ENCODE peak calls at places on chromosomes 16 and 17, in nine cellular contexts. One of them, this sample, is unnamed.

GRCh38 chr16:87847785-87848675 is 21.3 kb downstream of the SLC7A5 start:
- DNase-seq in activated gamma-delta T cell treated with anti-CD3 and anti-CD28 coated beads, Interleukin-2, amount 50 U/mL, for 16 hours: no peak
- DNase-seq in effector CD4-positive, alpha-beta T cell: no peak
- DNase-seq in right lobe of liver: peak
- DNase-seq in stimulated activated CD8-positive, alpha-beta memory T cell treated with anti-CD3 and anti-CD28 coated beads, Interleukin-7, amount 100 ng/mL, for 1 hour: no peak
- DNase-seq in fibroblast of lung: no peak
- DNase-seq in cardiac muscle cell: no peak
- DNase-seq in EL: no peak
- DNase-seq in ELF-1: no peak
- DNase-seq in this sample: no peak

GRCh38 chr17:45639297-45639849 is 144.7 kb upstream of the CRHR1 start:
- DNase-seq in activated gamma-delta T cell treated with anti-CD3 and anti-CD28 coated beads, Interleukin-2, amount 50 U/mL, for 16 hours: no peak
- DNase-seq in effector CD4-positive, alpha-beta T cell: no peak
- DNase-seq in right lobe of liver: no peak
- DNase-seq in stimulated activated CD8-positive, alpha-beta memory T cell treated with anti-CD3 and anti-CD28 coated beads, Interleukin-7, amount 100 ng/mL, for 1 hour: no peak
- DNase-seq in fibroblast of lung: no peak
- DNase-seq in cardiac muscle cell: no peak
- DNase-seq in EL: no peak
- DNase-seq in ELF-1: no peak
- DNase-seq in this sample: no peak

GRCh38 chr17:55420776-55421178 is 858 bp downstream of the MMD start:
- DNase-seq in activated gamma-delta T cell treated with anti-CD3 and anti-CD28 coated beads, Interleukin-2, amount 50 U/mL, for 16 hours: peak
- DNase-seq in effector CD4-positive, alpha-beta T cell: peak
- DNase-seq in right lobe of liver: peak
- DNase-seq in stimulated activated CD8-positive, alpha-beta memory T cell treated with anti-CD3 and anti-CD28 coated beads, Interleukin-7, amount 100 ng/mL, for 1 hour: no peak
- DNase-seq in fibroblast of lung: peak
- DNase-seq in cardiac muscle cell: peak
- DNase-seq in EL: peak
- DNase-seq in ELF-1: peak
- DNase-seq in this sample: no peak

GRCh38 chr16:57427824-57428223 is 19.4 kb downstream of the CIAPIN1 start:
- DNase-seq in activated gamma-delta T cell treated with anti-CD3 and anti-CD28 coated beads, Interleukin-2, amount 50 U/mL, for 16 hours: no peak
- DNase-seq in effector CD4-positive, alpha-beta T cell: no peak
- DNase-seq in right lobe of liver: no peak
- DNase-seq in stimulated activated CD8-positive, alpha-beta memory T cell treated with anti-CD3 and anti-CD28 coated beads, Interleukin-7, amount 100 ng/mL, for 1 hour: no peak
- DNase-seq in fibroblast of lung: no peak
- DNase-seq in cardiac muscle cell: no peak
- DNase-seq in EL: no peak
- DNase-seq in ELF-1: no peak
- DNase-seq in this sample: no peak

GRCh38 chr17:30921544-30922196 is at the start of gene ADAP2:
- DNase-seq in activated gamma-delta T cell treated with anti-CD3 and anti-CD28 coated beads, Interleukin-2, amount 50 U/mL, for 16 hours: no peak
- DNase-seq in effector CD4-positive, alpha-beta T cell: no peak
- DNase-seq in right lobe of liver: peak
- DNase-seq in stimulated activated CD8-positive, alpha-beta memory T cell treated with anti-CD3 and anti-CD28 coated beads, Interleukin-7, amount 100 ng/mL, for 1 hour: no peak
- DNase-seq in fibroblast of lung: no peak
- DNase-seq in cardiac muscle cell: peak
- DNase-seq in EL: no peak
- DNase-seq in ELF-1: peak
- DNase-seq in this sample: no peak

GRCh38 chr17:40605301-40605700 is 40.0 kb upstream of the CCR7 start:
- DNase-seq in activated gamma-delta T cell treated with anti-CD3 and anti-CD28 coated beads, Interleukin-2, amount 50 U/mL, for 16 hours: peak
- DNase-seq in effector CD4-positive, alpha-beta T cell: peak
- DNase-seq in right lobe of liver: no peak
- DNase-seq in stimulated activated CD8-positive, alpha-beta memory T cell treated with anti-CD3 and anti-CD28 coated beads, Interleukin-7, amount 100 ng/mL, for 1 hour: no peak
- DNase-seq in fibroblast of lung: no peak
- DNase-seq in cardiac muscle cell: no peak
- DNase-seq in EL: no peak
- DNase-seq in ELF-1: no peak
- DNase-seq in this sample: no peak

GRCh38 chr16:49604602-49605001 is 231.0 kb downstream of the C16orf78 start:
- DNase-seq in activated gamma-delta T cell treated with anti-CD3 and anti-CD28 coated beads, Interleukin-2, amount 50 U/mL, for 16 hours: no peak
- DNase-seq in effector CD4-positive, alpha-beta T cell: no peak
- DNase-seq in right lobe of liver: no peak
- DNase-seq in stimulated activated CD8-positive, alpha-beta memory T cell treated with anti-CD3 and anti-CD28 coated beads, Interleukin-7, amount 100 ng/mL, for 1 hour: no peak
- DNase-seq in fibroblast of lung: no peak
- DNase-seq in cardiac muscle cell: no peak
- DNase-seq in EL: no peak
- DNase-seq in ELF-1: no peak
- DNase-seq in this sample: no peak

GRCh38 chr17:77750427-77751043 is 208.0 kb upstream of the TNRC6C start:
- DNase-seq in activated gamma-delta T cell treated with anti-CD3 and anti-CD28 coated beads, Interleukin-2, amount 50 U/mL, for 16 hours: no peak
- DNase-seq in effector CD4-positive, alpha-beta T cell: no peak
- DNase-seq in right lobe of liver: no peak
- DNase-seq in stimulated activated CD8-positive, alpha-beta memory T cell treated with anti-CD3 and anti-CD28 coated beads, Interleukin-7, amount 100 ng/mL, for 1 hour: no peak
- DNase-seq in fibroblast of lung: no peak
- DNase-seq in cardiac muscle cell: no peak
- DNase-seq in EL: no peak
- DNase-seq in ELF-1: no peak
- DNase-seq in this sample: no peak

GRCh38 chr17:48612854-48613691 is 2.0 kb downstream of the HOXB8 start:
- DNase-seq in activated gamma-delta T cell treated with anti-CD3 and anti-CD28 coated beads, Interleukin-2, amount 50 U/mL, for 16 hours: no peak
- DNase-seq in effector CD4-positive, alpha-beta T cell: peak
- DNase-seq in right lobe of liver: no peak
- DNase-seq in stimulated activated CD8-positive, alpha-beta memory T cell treated with anti-CD3 and anti-CD28 coated beads, Interleukin-7, amount 100 ng/mL, for 1 hour: no peak
- DNase-seq in fibroblast of lung: peak
- DNase-seq in cardiac muscle cell: peak
- DNase-seq in EL: no peak
- DNase-seq in ELF-1: peak
- DNase-seq in this sample: peak

GRCh38 chr16:67100569-67101300 is 9.0 kb upstream of the PHAF1 start:
- DNase-seq in activated gamma-delta T cell treated with anti-CD3 and anti-CD28 coated beads, Interleukin-2, amount 50 U/mL, for 16 hours: no peak
- DNase-seq in effector CD4-positive, alpha-beta T cell: no peak
- DNase-seq in right lobe of liver: no peak
- DNase-seq in stimulated activated CD8-positive, alpha-beta memory T cell treated with anti-CD3 and anti-CD28 coated beads, Interleukin-7, amount 100 ng/mL, for 1 hour: no peak
- DNase-seq in fibroblast of lung: peak
- DNase-seq in cardiac muscle cell: no peak
- DNase-seq in EL: peak
- DNase-seq in ELF-1: no peak
- DNase-seq in this sample: no peak

GRCh38 chr17:32015245-32016013 is 8.2 kb downstream of the LRRC37B start:
- DNase-seq in activated gamma-delta T cell treated with anti-CD3 and anti-CD28 coated beads, Interleukin-2, amount 50 U/mL, for 16 hours: no peak
- DNase-seq in effector CD4-positive, alpha-beta T cell: no peak
- DNase-seq in right lobe of liver: no peak
- DNase-seq in stimulated activated CD8-positive, alpha-beta memory T cell treated with anti-CD3 and anti-CD28 coated beads, Interleukin-7, amount 100 ng/mL, for 1 hour: no peak
- DNase-seq in fibroblast of lung: peak
- DNase-seq in cardiac muscle cell: no peak
- DNase-seq in EL: no peak
- DNase-seq in ELF-1: no peak
- DNase-seq in this sample: no peak

GRCh38 chr17:63911041-63911635 is at the start of gene CSHL1:
- DNase-seq in activated gamma-delta T cell treated with anti-CD3 and anti-CD28 coated beads, Interleukin-2, amount 50 U/mL, for 16 hours: no peak
- DNase-seq in effector CD4-positive, alpha-beta T cell: no peak
- DNase-seq in right lobe of liver: no peak
- DNase-seq in stimulated activated CD8-positive, alpha-beta memory T cell treated with anti-CD3 and anti-CD28 coated beads, Interleukin-7, amount 100 ng/mL, for 1 hour: no peak
- DNase-seq in fibroblast of lung: no peak
- DNase-seq in cardiac muscle cell: no peak
- DNase-seq in EL: no peak
- DNase-seq in ELF-1: no peak
- DNase-seq in this sample: no peak

GRCh38 chr16:77336637-77337036 is 98.2 kb downstream of the ADAMTS18 start:
- DNase-seq in activated gamma-delta T cell treated with anti-CD3 and anti-CD28 coated beads, Interleukin-2, amount 50 U/mL, for 16 hours: no peak
- DNase-seq in effector CD4-positive, alpha-beta T cell: no peak
- DNase-seq in right lobe of liver: no peak
- DNase-seq in stimulated activated CD8-positive, alpha-beta memory T cell treated with anti-CD3 and anti-CD28 coated beads, Interleukin-7, amount 100 ng/mL, for 1 hour: no peak
- DNase-seq in fibroblast of lung: no peak
- DNase-seq in cardiac muscle cell: no peak
- DNase-seq in EL: no peak
- DNase-seq in ELF-1: peak
- DNase-seq in this sample: no peak

GRCh38 chr17:14227052-14227451 is 9.6 kb downstream of the CDRT15 start:
- DNase-seq in activated gamma-delta T cell treated with anti-CD3 and anti-CD28 coated beads, Interleukin-2, amount 50 U/mL, for 16 hours: no peak
- DNase-seq in effector CD4-positive, alpha-beta T cell: no peak
- DNase-seq in right lobe of liver: no peak
- DNase-seq in stimulated activated CD8-positive, alpha-beta memory T cell treated with anti-CD3 and anti-CD28 coated beads, Interleukin-7, amount 100 ng/mL, for 1 hour: no peak
- DNase-seq in fibroblast of lung: no peak
- DNase-seq in cardiac muscle cell: no peak
- DNase-seq in EL: no peak
- DNase-seq in ELF-1: no peak
- DNase-seq in this sample: no peak

GRCh38 chr17:34613064-34614019 is 34.0 kb downstream of the TMEM132E start:
- DNase-seq in activated gamma-delta T cell treated with anti-CD3 and anti-CD28 coated beads, Interleukin-2, amount 50 U/mL, for 16 hours: no peak
- DNase-seq in effector CD4-positive, alpha-beta T cell: no peak
- DNase-seq in right lobe of liver: no peak
- DNase-seq in stimulated activated CD8-positive, alpha-beta memory T cell treated with anti-CD3 and anti-CD28 coated beads, Interleukin-7, amount 100 ng/mL, for 1 hour: no peak
- DNase-seq in fibroblast of lung: no peak
- DNase-seq in cardiac muscle cell: peak
- DNase-seq in EL: no peak
- DNase-seq in ELF-1: peak
- DNase-seq in this sample: no peak

GRCh38 chr17:28468781-28469180 is 4.7 kb upstream of the SLC13A2 start:
- DNase-seq in activated gamma-delta T cell treated with anti-CD3 and anti-CD28 coated beads, Interleukin-2, amount 50 U/mL, for 16 hours: no peak
- DNase-seq in effector CD4-positive, alpha-beta T cell: no peak
- DNase-seq in right lobe of liver: no peak
- DNase-seq in stimulated activated CD8-positive, alpha-beta memory T cell treated with anti-CD3 and anti-CD28 coated beads, Interleukin-7, amount 100 ng/mL, for 1 hour: no peak
- DNase-seq in fibroblast of lung: no peak
- DNase-seq in cardiac muscle cell: no peak
- DNase-seq in EL: no peak
- DNase-seq in ELF-1: no peak
- DNase-seq in this sample: no peak

GRCh38 chr16:2194166-2194834 is 2.1 kb downstream of the CASKIN1 start:
- DNase-seq in activated gamma-delta T cell treated with anti-CD3 and anti-CD28 coated beads, Interleukin-2, amount 50 U/mL, for 16 hours: no peak
- DNase-seq in effector CD4-positive, alpha-beta T cell: no peak
- DNase-seq in right lobe of liver: no peak
- DNase-seq in stimulated activated CD8-positive, alpha-beta memory T cell treated with anti-CD3 and anti-CD28 coated beads, Interleukin-7, amount 100 ng/mL, for 1 hour: no peak
- DNase-seq in fibroblast of lung: peak
- DNase-seq in cardiac muscle cell: no peak
- DNase-seq in EL: peak
- DNase-seq in ELF-1: no peak
- DNase-seq in this sample: no peak

GRCh38 chr17:20206068-20206467 is 196.9 kb downstream of the SPECC1 start:
- DNase-seq in activated gamma-delta T cell treated with anti-CD3 and anti-CD28 coated beads, Interleukin-2, amount 50 U/mL, for 16 hours: no peak
- DNase-seq in effector CD4-positive, alpha-beta T cell: no peak
- DNase-seq in right lobe of liver: no peak
- DNase-seq in stimulated activated CD8-positive, alpha-beta memory T cell treated with anti-CD3 and anti-CD28 coated beads, Interleukin-7, amount 100 ng/mL, for 1 hour: no peak
- DNase-seq in fibroblast of lung: no peak
- DNase-seq in cardiac muscle cell: no peak
- DNase-seq in EL: no peak
- DNase-seq in ELF-1: no peak
- DNase-seq in this sample: peak

GRCh38 chr16:80576343-80576912 is 35.6 kb downstream of the DYNLRB2 start:
- DNase-seq in activated gamma-delta T cell treated with anti-CD3 and anti-CD28 coated beads, Interleukin-2, amount 50 U/mL, for 16 hours: no peak
- DNase-seq in effector CD4-positive, alpha-beta T cell: no peak
- DNase-seq in right lobe of liver: no peak
- DNase-seq in stimulated activated CD8-positive, alpha-beta memory T cell treated with anti-CD3 and anti-CD28 coated beads, Interleukin-7, amount 100 ng/mL, for 1 hour: no peak
- DNase-seq in fibroblast of lung: no peak
- DNase-seq in cardiac muscle cell: no peak
- DNase-seq in EL: no peak
- DNase-seq in ELF-1: no peak
- DNase-seq in this sample: no peak

GRCh38 chr17:63446218-63446980 is at the start of gene CYB561:
- DNase-seq in activated gamma-delta T cell treated with anti-CD3 and anti-CD28 coated beads, Interleukin-2, amount 50 U/mL, for 16 hours: peak
- DNase-seq in effector CD4-positive, alpha-beta T cell: peak
- DNase-seq in right lobe of liver: peak
- DNase-seq in stimulated activated CD8-positive, alpha-beta memory T cell treated with anti-CD3 and anti-CD28 coated beads, Interleukin-7, amount 100 ng/mL, for 1 hour: peak
- DNase-seq in fibroblast of lung: peak
- DNase-seq in cardiac muscle cell: no peak
- DNase-seq in EL: peak
- DNase-seq in ELF-1: peak
- DNase-seq in this sample: peak

GRCh38 chr17:53655591-53655990 is 167.1 kb upstream of the KIF2B start:
- DNase-seq in activated gamma-delta T cell treated with anti-CD3 and anti-CD28 coated beads, Interleukin-2, amount 50 U/mL, for 16 hours: no peak
- DNase-seq in effector CD4-positive, alpha-beta T cell: no peak
- DNase-seq in right lobe of liver: no peak
- DNase-seq in stimulated activated CD8-positive, alpha-beta memory T cell treated with anti-CD3 and anti-CD28 coated beads, Interleukin-7, amount 100 ng/mL, for 1 hour: no peak
- DNase-seq in fibroblast of lung: peak
- DNase-seq in cardiac muscle cell: no peak
- DNase-seq in EL: peak
- DNase-seq in ELF-1: no peak
- DNase-seq in this sample: peak

GRCh38 chr17:21285164-21286065 is 904 bp downstream of the MAP2K3 start:
- DNase-seq in activated gamma-delta T cell treated with anti-CD3 and anti-CD28 coated beads, Interleukin-2, amount 50 U/mL, for 16 hours: no peak
- DNase-seq in effector CD4-positive, alpha-beta T cell: no peak
- DNase-seq in right lobe of liver: no peak
- DNase-seq in stimulated activated CD8-positive, alpha-beta memory T cell treated with anti-CD3 and anti-CD28 coated beads, Interleukin-7, amount 100 ng/mL, for 1 hour: no peak
- DNase-seq in fibroblast of lung: peak
- DNase-seq in cardiac muscle cell: peak
- DNase-seq in EL: peak
- DNase-seq in ELF-1: peak
- DNase-seq in this sample: peak

GRCh38 chr17:43816336-43817320 is 16.3 kb downstream of the MPP3 start:
- DNase-seq in activated gamma-delta T cell treated with anti-CD3 and anti-CD28 coated beads, Interleukin-2, amount 50 U/mL, for 16 hours: no peak
- DNase-seq in effector CD4-positive, alpha-beta T cell: no peak
- DNase-seq in right lobe of liver: no peak
- DNase-seq in stimulated activated CD8-positive, alpha-beta memory T cell treated with anti-CD3 and anti-CD28 coated beads, Interleukin-7, amount 100 ng/mL, for 1 hour: no peak
- DNase-seq in fibroblast of lung: no peak
- DNase-seq in cardiac muscle cell: no peak
- DNase-seq in EL: no peak
- DNase-seq in ELF-1: no peak
- DNase-seq in this sample: no peak

GRCh38 chr16:19853132-19853972 is 31.3 kb downstream of the GPRC5B start:
- DNase-seq in activated gamma-delta T cell treated with anti-CD3 and anti-CD28 coated beads, Interleukin-2, amount 50 U/mL, for 16 hours: no peak
- DNase-seq in effector CD4-positive, alpha-beta T cell: no peak
- DNase-seq in right lobe of liver: no peak
- DNase-seq in stimulated activated CD8-positive, alpha-beta memory T cell treated with anti-CD3 and anti-CD28 coated beads, Interleukin-7, amount 100 ng/mL, for 1 hour: no peak
- DNase-seq in fibroblast of lung: no peak
- DNase-seq in cardiac muscle cell: no peak
- DNase-seq in EL: no peak
- DNase-seq in ELF-1: peak
- DNase-seq in this sample: no peak

GRCh38 chr16:88444826-88445582 is 8.1 kb upstream of the ZFPM1 start:
- DNase-seq in activated gamma-delta T cell treated with anti-CD3 and anti-CD28 coated beads, Interleukin-2, amount 50 U/mL, for 16 hours: no peak
- DNase-seq in effector CD4-positive, alpha-beta T cell: no peak
- DNase-seq in right lobe of liver: no peak
- DNase-seq in stimulated activated CD8-positive, alpha-beta memory T cell treated with anti-CD3 and anti-CD28 coated beads, Interleukin-7, amount 100 ng/mL, for 1 hour: no peak
- DNase-seq in fibroblast of lung: no peak
- DNase-seq in cardiac muscle cell: no peak
- DNase-seq in EL: no peak
- DNase-seq in ELF-1: no peak
- DNase-seq in this sample: no peak

GRCh38 chr17:5419959-5420653 is at the start of gene RPAIN:
- DNase-seq in activated gamma-delta T cell treated with anti-CD3 and anti-CD28 coated beads, Interleukin-2, amount 50 U/mL, for 16 hours: peak
- DNase-seq in effector CD4-positive, alpha-beta T cell: peak
- DNase-seq in right lobe of liver: peak
- DNase-seq in stimulated activated CD8-positive, alpha-beta memory T cell treated with anti-CD3 and anti-CD28 coated beads, Interleukin-7, amount 100 ng/mL, for 1 hour: peak
- DNase-seq in fibroblast of lung: peak
- DNase-seq in cardiac muscle cell: peak
- DNase-seq in EL: peak
- DNase-seq in ELF-1: no peak
- DNase-seq in this sample: peak

GRCh38 chr17:45376171-45376564 is 56.5 kb downstream of the ARHGAP27 start:
- DNase-seq in activated gamma-delta T cell treated with anti-CD3 and anti-CD28 coated beads, Interleukin-2, amount 50 U/mL, for 16 hours: no peak
- DNase-seq in effector CD4-positive, alpha-beta T cell: no peak
- DNase-seq in right lobe of liver: peak
- DNase-seq in stimulated activated CD8-positive, alpha-beta memory T cell treated with anti-CD3 and anti-CD28 coated beads, Interleukin-7, amount 100 ng/mL, for 1 hour: no peak
- DNase-seq in fibroblast of lung: no peak
- DNase-seq in cardiac muscle cell: no peak
- DNase-seq in EL: no peak
- DNase-seq in ELF-1: peak
- DNase-seq in this sample: no peak

GRCh38 chr16:72468582-72468981 is 296.6 kb upstream of the PMFBP1 start:
- DNase-seq in activated gamma-delta T cell treated with anti-CD3 and anti-CD28 coated beads, Interleukin-2, amount 50 U/mL, for 16 hours: no peak
- DNase-seq in effector CD4-positive, alpha-beta T cell: no peak
- DNase-seq in right lobe of liver: no peak
- DNase-seq in stimulated activated CD8-positive, alpha-beta memory T cell treated with anti-CD3 and anti-CD28 coated beads, Interleukin-7, amount 100 ng/mL, for 1 hour: no peak
- DNase-seq in fibroblast of lung: no peak
- DNase-seq in cardiac muscle cell: no peak
- DNase-seq in EL: no peak
- DNase-seq in ELF-1: no peak
- DNase-seq in this sample: no peak

GRCh38 chr17:17713839-17714238 is 32.6 kb downstream of the RAI1 start:
- DNase-seq in activated gamma-delta T cell treated with anti-CD3 and anti-CD28 coated beads, Interleukin-2, amount 50 U/mL, for 16 hours: no peak
- DNase-seq in effector CD4-positive, alpha-beta T cell: no peak
- DNase-seq in right lobe of liver: no peak
- DNase-seq in stimulated activated CD8-positive, alpha-beta memory T cell treated with anti-CD3 and anti-CD28 coated beads, Interleukin-7, amount 100 ng/mL, for 1 hour: no peak
- DNase-seq in fibroblast of lung: peak
- DNase-seq in cardiac muscle cell: no peak
- DNase-seq in EL: peak
- DNase-seq in ELF-1: no peak
- DNase-seq in this sample: peak

GRCh38 chr17:40318835-40319332 is 9.9 kb downstream of the RARA start:
- DNase-seq in activated gamma-delta T cell treated with anti-CD3 and anti-CD28 coated beads, Interleukin-2, amount 50 U/mL, for 16 hours: no peak
- DNase-seq in effector CD4-positive, alpha-beta T cell: no peak
- DNase-seq in right lobe of liver: peak
- DNase-seq in stimulated activated CD8-positive, alpha-beta memory T cell treated with anti-CD3 and anti-CD28 coated beads, Interleukin-7, amount 100 ng/mL, for 1 hour: no peak
- DNase-seq in fibroblast of lung: no peak
- DNase-seq in cardiac muscle cell: no peak
- DNase-seq in EL: no peak
- DNase-seq in ELF-1: no peak
- DNase-seq in this sample: no peak

GRCh38 chr16:29876578-29877249 is 13.7 kb upstream of the CDIPT start:
- DNase-seq in activated gamma-delta T cell treated with anti-CD3 and anti-CD28 coated beads, Interleukin-2, amount 50 U/mL, for 16 hours: peak
- DNase-seq in effector CD4-positive, alpha-beta T cell: peak
- DNase-seq in right lobe of liver: no peak
- DNase-seq in stimulated activated CD8-positive, alpha-beta memory T cell treated with anti-CD3 and anti-CD28 coated beads, Interleukin-7, amount 100 ng/mL, for 1 hour: no peak
- DNase-seq in fibroblast of lung: no peak
- DNase-seq in cardiac muscle cell: no peak
- DNase-seq in EL: peak
- DNase-seq in ELF-1: peak
- DNase-seq in this sample: no peak